ENCODE peak calls at places on chromosomes 7 and 10, in six cellular contexts. A is left ventricle myocardium superior; U is stimulated activated CD4-positive, alpha-beta T cell treated with anti-CD3 and anti-CD28 coated beads, TNF-alpha, amount 100 ng/mL, for 1 hour; R is NCI-H1092; Z is HS-5; O is HTR-8/SVneo. P is an unnamed sample.

GRCh38 chr7:133633055-133633454 is 380.2 kb downstream of the EXOC4 start:
- DNase-seq in A (no peak), U (no peak), R (no peak), Z (peak; percentile 34), O (peak; percentile 6), P (no peak)

GRCh38 chr10:104406715-104407517 is 53.3 kb downstream of the CFAP58 start:
- DNase-seq in A (no peak), U (no peak), R (no peak), Z (peak; percentile 8), O (peak; percentile 19), P (no peak)

GRCh38 chr10:133200621-133201031 is 29.4 kb upstream of the UTF1 start:
- DNase-seq in A (no peak), U (no peak), R (no peak), Z (no peak), O (no peak), P (no peak)

GRCh38 chr7:5228066-5228465 is 38.0 kb downstream of the WIPI2 start:
- DNase-seq in A (peak; percentile 23), U (no peak), R (no peak), Z (no peak), O (no peak), P (no peak)

GRCh38 chr7:44182827-44183226 is 6.4 kb downstream of the GCK start:
- DNase-seq in A (no peak), U (no peak), R (no peak), Z (no peak), O (no peak), P (no peak)

GRCh38 chr10:44922021-44922420 is 10.9 kb downstream of the TMEM72 start:
- DNase-seq in A (no peak), U (no peak), R (no peak), Z (no peak), O (no peak), P (no peak)

GRCh38 chr10:80390740-80391139 is 17.6 kb upstream of the PRXL2A start:
- DNase-seq in A (no peak), U (no peak), R (no peak), Z (no peak), O (no peak), P (no peak)

GRCh38 chr7:94336009-94336408 is 58.7 kb upstream of the COL1A2 start:
- DNase-seq in A (no peak), U (no peak), R (no peak), Z (no peak), O (no peak), P (no peak)